ENCODE peak calls at places on chromosomes 1 and 21, in five cellular contexts. T is Caco-2, D is ovary, J is AG10803, H is right atrium auricular region. W is an unnamed sample.

GRCh38 chr1:237232501-237232900 is 190.5 kb downstream of the RYR2 start:
- DNase-seq in T (no peak), D (no peak), J (no peak), H (no peak), W (no peak)

GRCh38 chr1:70286453-70286852 is 65.3 kb downstream of the SRSF11 start:
- DNase-seq in T (no peak), D (no peak), J (no peak), H (no peak), W (no peak)

GRCh38 chr1:41558761-41559171 is 74.3 kb upstream of the EDN2 start:
- DNase-seq in T (no peak), D (no peak), J (no peak), H (no peak), W (no peak)

GRCh38 chr1:26401891-26402290 is 8.7 kb upstream of the LIN28A start:
- DNase-seq in T (no peak), D (no peak), J (no peak), H (no peak), W (no peak)

GRCh38 chr21:35674895-35675470 is 385.3 kb downstream of the SETD4 start:
- DNase-seq in T (no peak), D (no peak), J (no peak), H (no peak), W (peak; percentile 20)

GRCh38 chr1:115230281-115230680 is 107.8 kb downstream of the NGF start:
- DNase-seq in T (no peak), D (no peak), J (no peak), H (no peak), W (no peak)

GRCh38 chr1:196393742-196394141 is 214.5 kb downstream of the KCNT2 start:
- DNase-seq in T (no peak), D (peak; percentile 54), J (peak; percentile 68), H (peak; percentile 73), W (peak; percentile 79)

GRCh38 chr1:224700915-224701531 is 84.9 kb downstream of the CNIH3 start:
- DNase-seq in T (no peak), D (no peak), J (peak; percentile 21), H (no peak), W (peak; percentile 42)

GRCh38 chr21:42081138-42081537 is 10.0 kb downstream of the UMODL1 start:
- DNase-seq in T (no peak), D (no peak), J (peak; percentile 52), H (no peak), W (peak; percentile 70)

GRCh38 chr1:65896721-65897120 is 104.0 kb downstream of the PDE4B start:
- DNase-seq in T (no peak), D (no peak), J (peak; percentile 46), H (no peak), W (no peak)

GRCh38 chr1:28259935-28260802 is 851 bp downstream of the SESN2 start:
- DNase-seq in T (peak; percentile 71), D (peak; percentile 88), J (peak; percentile 83), H (peak; percentile 84), W (peak; percentile 88)

GRCh38 chr1:156596426-156596825 is 4.8 kb downstream of the NAXE start:
- DNase-seq in T (no peak), D (no peak), J (no peak), H (no peak), W (no peak)

GRCh38 chr1:218443255-218443654 is 98.1 kb downstream of the TGFB2 start:
- DNase-seq in T (no peak), D (no peak), J (no peak), H (no peak), W (no peak)

GRCh38 chr1:168653567-168653966 is 75.4 kb downstream of the DPT start:
- DNase-seq in T (no peak), D (no peak), J (peak; percentile 43), H (no peak), W (peak; percentile 59)

GRCh38 chr1:68358439-68358838 is 91.3 kb downstream of the RPE65 start:
- DNase-seq in T (no peak), D (no peak), J (no peak), H (no peak), W (no peak)

GRCh38 chr1:207910678-207911354 is at the start of gene CD34:
- DNase-seq in T (no peak), D (peak; percentile 38), J (no peak), H (peak; percentile 86), W (no peak)

GRCh38 chr21:37060296-37060695 is 12.6 kb downstream of the PIGP start:
- DNase-seq in T (peak; percentile 75), D (no peak), J (peak; percentile 93), H (peak; percentile 68), W (peak; percentile 99)

GRCh38 chr1:5637171-5637570 is 355.1 kb downstream of the NPHP4 start:
- DNase-seq in T (no peak), D (no peak), J (no peak), H (no peak), W (peak; percentile 3)

GRCh38 chr1:206824327-206824726 is 41.1 kb upstream of the IL20 start:
- DNase-seq in T (no peak), D (no peak), J (peak; percentile 53), H (no peak), W (no peak)

GRCh38 chr21:35578350-35578782 is 482.0 kb downstream of the SETD4 start:
- DNase-seq in T (no peak), D (no peak), J (peak; percentile 93), H (no peak), W (peak; percentile 99)

GRCh38 chr21:15124731-15125130 is 59.9 kb upstream of the NRIP1 start:
- DNase-seq in T (no peak), D (no peak), J (no peak), H (no peak), W (no peak)

GRCh38 chr1:154474802-154475201 is 27.2 kb upstream of the TDRD10 start:
- DNase-seq in T (no peak), D (no peak), J (peak; percentile 89), H (peak; percentile 65), W (peak; percentile 66)

GRCh38 chr1:15033264-15033663 is 120.3 kb upstream of the TMEM51 start:
- DNase-seq in T (no peak), D (no peak), J (peak; percentile 36), H (no peak), W (peak; percentile 20)

GRCh38 chr1:168112673-168113305 is 23.9 kb downstream of the GPR161 start:
- DNase-seq in T (no peak), D (no peak), J (peak; percentile 31), H (no peak), W (peak; percentile 52)

GRCh38 chr1:94416901-94417701 is 1.1 kb upstream of the ABCD3 start:
- DNase-seq in T (no peak), D (peak; percentile 17), J (peak; percentile 76), H (peak; percentile 67), W (peak; percentile 82)

GRCh38 chr21:34129039-34129891 is 55.9 kb downstream of the MRPS6 start:
- DNase-seq in T (no peak), D (peak; percentile 51), J (peak; percentile 81), H (peak; percentile 73), W (peak; percentile 91)

GRCh38 chr1:55970711-55971110 is 608.7 kb downstream of the PLPP3 start:
- DNase-seq in T (no peak), D (no peak), J (peak; percentile 97), H (no peak), W (peak; percentile 63)

GRCh38 chr21:35716886-35717285 is 343.4 kb downstream of the SETD4 start:
- DNase-seq in T (no peak), D (no peak), J (no peak), H (no peak), W (no peak)

GRCh38 chr1:1254667-1254998 is 8.1 kb upstream of the C1QTNF12 start:
- DNase-seq in T (no peak), D (no peak), J (no peak), H (no peak), W (no peak)

GRCh38 chr1:156920233-156921052 is at the start of gene LRRC71:
- DNase-seq in T (peak; percentile 67), D (peak; percentile 74), J (peak; percentile 69), H (peak; percentile 77), W (peak; percentile 70)

DNA sequence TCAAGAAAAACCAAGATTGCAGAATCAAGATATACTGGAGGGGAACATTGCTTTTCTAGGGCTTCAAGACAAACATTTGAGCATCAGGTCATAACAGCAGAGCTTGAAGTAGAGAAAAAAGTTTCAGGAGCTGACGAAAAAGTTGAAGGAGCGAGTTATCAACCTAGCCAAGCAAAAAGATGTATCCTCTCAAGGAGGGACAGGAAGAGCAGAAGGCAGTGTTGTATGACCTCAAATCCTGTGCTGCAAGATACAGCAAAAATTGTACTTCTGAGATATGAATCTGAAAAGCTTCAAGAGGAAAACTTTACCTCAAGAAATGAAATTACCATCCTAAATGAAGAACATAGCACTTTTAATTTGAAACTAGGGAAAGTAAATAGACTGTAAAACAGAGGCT is 153.2 kb downstream of the AK5 start:
- DNase-seq in T (no peak), D (no peak), J (no peak), H (no peak), W (no peak)
- H3K4me3 ChIP-seq in T (no peak overlapping the region), D (no peak overlapping the region), J (no peak overlapping the region), H (no peak overlapping the region), W (no peak overlapping the region)

DNA sequence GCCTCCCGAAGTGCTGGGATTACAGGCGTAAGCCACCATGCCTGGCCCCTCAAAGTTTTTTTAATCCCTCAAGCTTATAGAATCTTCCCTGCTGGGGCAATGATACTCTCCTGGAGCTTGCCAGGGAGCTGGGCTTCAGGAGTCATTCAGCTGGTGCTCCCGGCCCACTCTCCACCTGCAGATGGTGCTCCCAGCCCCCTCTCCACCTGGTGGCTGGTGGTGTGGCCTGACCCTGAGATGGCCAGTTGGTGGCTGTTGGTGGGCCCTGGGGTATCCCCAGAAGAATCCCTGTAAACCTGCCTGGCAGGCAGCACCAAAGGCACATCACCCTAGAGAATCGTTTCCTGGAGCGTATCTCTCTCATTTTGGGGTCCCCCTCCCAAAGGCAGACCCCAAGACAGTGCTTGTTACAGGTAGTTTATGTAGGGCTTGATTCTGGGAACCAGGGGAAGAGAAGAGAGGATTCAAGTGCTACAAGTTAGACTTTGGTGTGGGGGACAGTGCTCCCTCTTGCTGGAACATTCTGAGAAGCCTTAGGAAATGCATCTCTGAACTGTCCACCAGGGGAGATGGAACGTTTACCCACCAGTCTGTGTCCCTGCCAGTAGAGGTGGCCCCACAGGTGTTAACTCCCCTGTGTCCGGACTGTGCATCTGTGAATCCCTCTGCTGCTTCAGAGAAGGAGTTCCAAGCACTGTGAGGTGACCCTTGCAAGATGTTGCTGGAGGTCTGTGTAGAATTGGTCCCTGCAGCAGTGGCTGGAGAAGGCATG is 29.1 kb upstream of the ACTL8 start:
- DNase-seq in T (no peak), D (no peak), J (no peak), H (no peak), W (no peak)
- TF ChIP-seq CTCF in T (no peak), D (no peak), J (no peak), H (no peak), W (no peak)

GRCh38 chr1:63318255-63319068 is 3.9 kb upstream of the FOXD3 start:
- DNase-seq in T (no peak), D (no peak), J (no peak), H (no peak), W (no peak)
- H3K4me3 ChIP-seq in T (no peak overlapping the region), D (no peak overlapping the region), J (no peak overlapping the region), H (no peak overlapping the region), W (no peak overlapping the region)

DNA sequence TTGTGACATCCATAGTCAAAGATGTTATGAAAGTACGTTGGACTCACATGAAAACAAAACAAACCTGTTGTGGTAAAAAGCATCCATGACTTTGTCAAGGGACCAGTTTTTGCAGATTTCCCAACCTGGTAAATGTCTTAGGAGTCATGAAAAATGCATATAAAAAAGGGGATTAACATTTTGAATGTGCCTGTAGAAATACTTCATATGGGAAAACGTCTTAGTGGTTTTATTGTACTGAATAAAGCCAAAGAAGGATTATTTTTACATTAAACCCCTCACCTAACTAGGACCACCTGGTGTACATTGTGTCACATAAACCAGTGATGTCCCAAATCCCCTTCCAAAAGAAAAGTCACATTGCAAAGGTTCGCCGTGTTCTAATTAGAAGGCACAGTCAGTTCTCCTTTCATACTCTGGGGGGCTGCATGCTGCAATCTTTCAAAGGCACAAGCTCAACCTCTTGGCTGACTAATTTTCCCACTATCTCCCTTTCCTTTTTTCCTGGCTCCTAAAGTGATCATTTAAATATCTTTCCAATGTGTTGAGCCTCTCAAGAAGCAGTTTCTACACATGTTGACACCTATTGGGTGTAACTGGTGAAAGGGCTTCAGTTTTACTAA is 119.8 kb upstream of the SPAG17 start:
- DNase-seq in T (no peak), D (no peak), J (no peak), H (no peak), W (peak; percentile 42)
- TF ChIP-seq CTCF in T (peak; percentile 57), D (no peak), J (peak; percentile 57), H (peak; percentile 44), W (peak; percentile 68)